ENCODE peak calls at places on chromosomes 6 and 20, in eight cellular contexts. K is GM12892, N is lower lobe of right lung, F is astrocyte of the spinal cord, I is HEK293T, G is cardiac muscle cell, M is AG04449, Q is ureter. Y is an unnamed sample.

GRCh38 chr20:37385176-37385575 is 39.2 kb downstream of the SRC start:
- DNase-seq in K (no peak), N (no peak), F (no peak), I (no peak), G (no peak), M (no peak), Q (no peak), Y (no peak)

GRCh38 chr6:161261797-161262196 is 12.1 kb downstream of the AGPAT4 start:
- DNase-seq in K (no peak), N (no peak), F (no peak), I (no peak), G (no peak), M (no peak), Q (no peak), Y (no peak)

GRCh38 chr20:63321148-63321831 is 28.3 kb downstream of the COL20A1 start:
- DNase-seq in K (no peak), N (peak), F (no peak), I (no peak), G (peak), M (no peak), Q (no peak), Y (no peak)

GRCh38 chr6:15309611-15310283 is 63.9 kb downstream of the JARID2 start:
- DNase-seq in K (no peak), N (no peak), F (no peak), I (no peak), G (no peak), M (no peak), Q (no peak), Y (no peak)

GRCh38 chr20:62319346-62319909 is 16.6 kb downstream of the ADRM1 start:
- DNase-seq in K (no peak), N (no peak), F (no peak), I (no peak), G (no peak), M (no peak), Q (no peak), Y (no peak)

GRCh38 chr20:21323640-21324039 is 20.5 kb downstream of the XRN2 start:
- DNase-seq in K (no peak), N (no peak), F (peak), I (no peak), G (peak), M (no peak), Q (no peak), Y (no peak)

GRCh38 chr20:13852321-13852720 is 67.5 kb downstream of the NDUFAF5 start:
- DNase-seq in K (no peak), N (no peak), F (no peak), I (no peak), G (no peak), M (no peak), Q (no peak), Y (no peak)

GRCh38 chr6:129267028-129267427 is 384.1 kb downstream of the LAMA2 start:
- DNase-seq in K (no peak), N (no peak), F (no peak), I (no peak), G (no peak), M (no peak), Q (no peak), Y (no peak)

GRCh38 chr6:45698046-45698445 is 317.6 kb downstream of the CLIC5 start:
- DNase-seq in K (no peak), N (no peak), F (no peak), I (no peak), G (no peak), M (no peak), Q (no peak), Y (no peak)

GRCh38 chr6:73514746-73515110 is 6.1 kb downstream of the EEF1A1 start:
- DNase-seq in K (no peak), N (no peak), F (no peak), I (no peak), G (peak), M (no peak), Q (no peak), Y (no peak)

GRCh38 chr6:150395388-150396009 is 26.7 kb downstream of the IYD start:
- DNase-seq in K (peak), N (peak), F (peak), I (peak), G (peak), M (no peak), Q (peak), Y (peak)

GRCh38 chr20:7703436-7703835 is 236.8 kb downstream of the HAO1 start:
- DNase-seq in K (no peak), N (no peak), F (no peak), I (no peak), G (no peak), M (no peak), Q (no peak), Y (no peak)

GRCh38 chr6:5025911-5026819 is 22.3 kb upstream of the RPP40 start:
- DNase-seq in K (no peak), N (peak), F (peak), I (peak), G (peak), M (no peak), Q (peak), Y (no peak)

GRCh38 chr20:31475032-31475431 is at the start of the genes DEFB124 and REM1:
- DNase-seq in K (no peak), N (peak), F (no peak), I (no peak), G (no peak), M (no peak), Q (peak), Y (no peak)

GRCh38 chr20:13342469-13343242 is 121.6 kb downstream of the ISM1 start:
- DNase-seq in K (no peak), N (peak), F (no peak), I (no peak), G (no peak), M (no peak), Q (peak), Y (no peak)

GRCh38 chr20:25282796-25283195 is 34.9 kb downstream of the PYGB start:
- DNase-seq in K (no peak), N (peak), F (no peak), I (no peak), G (no peak), M (no peak), Q (peak), Y (no peak)

GRCh38 chr6:55449219-55449618 is 122.0 kb downstream of the GFRAL start:
- DNase-seq in K (no peak), N (no peak), F (no peak), I (peak), G (no peak), M (no peak), Q (no peak), Y (no peak)

GRCh38 chr20:47392015-47392720 is 35.7 kb upstream of the ZMYND8 start:
- DNase-seq in K (no peak), N (no peak), F (peak), I (peak), G (peak), M (peak), Q (no peak), Y (no peak)

GRCh38 chr6:36917541-36918193 is 31.9 kb downstream of the C6orf89 start:
- DNase-seq in K (no peak), N (peak), F (no peak), I (no peak), G (peak), M (peak), Q (peak), Y (no peak)

GRCh38 chr6:31664790-31665500 is at the start of gene GPANK1:
- DNase-seq in K (peak), N (peak), F (peak), I (peak), G (peak), M (no peak), Q (peak), Y (peak)

GRCh38 chr6:125922322-125922860 is 34.2 kb upstream of the HINT3 start:
- DNase-seq in K (no peak), N (no peak), F (no peak), I (no peak), G (no peak), M (no peak), Q (no peak), Y (no peak)

GRCh38 chr20:42074944-42075343 is 456.8 kb upstream of the CHD6 start:
- DNase-seq in K (no peak), N (no peak), F (no peak), I (no peak), G (no peak), M (no peak), Q (no peak), Y (no peak)

GRCh38 chr6:99613705-99614429 is 7.2 kb downstream of the PRDM13 start:
- DNase-seq in K (peak), N (peak), F (no peak), I (peak), G (no peak), M (no peak), Q (no peak), Y (no peak)

Y was measured in GM18507.